ENCODE peak calls at places on chromosome 13, in five cellular contexts. N, W, H, V and P are unnamed samples.

GRCh38 chr13:49540552-49540951 is 44.8 kb downstream of the PHF11 start:
- DNase-seq in W (no peak), N (no peak), V (no peak), H (no peak), P (no peak)

GRCh38 chr13:49053215-49053614 is 77.5 kb downstream of the FNDC3A start:
- DNase-seq in V (no peak), W (no peak), H (no peak), N (no peak), P (no peak)

GRCh38 chr13:21048901-21049655 is 12.3 kb downstream of the LATS2 start:
- DNase-seq in N (no peak), W (no peak), H (no peak), V (no peak), P (no peak)

GRCh38 chr13:109593230-109593629 is 193.2 kb downstream of the IRS2 start:
- DNase-seq in W (no peak), V (no peak), H (no peak), N (no peak), P (no peak)

GRCh38 chr13:37175996-37176395 is 70.5 kb upstream of the CSNK1A1L start:
- DNase-seq in V (no peak), H (no peak), W (no peak), N (no peak), P (no peak)

GRCh38 chr13:77952737-77953136 is 34.1 kb upstream of the EDNRB start:
- DNase-seq in N (no peak), V (no peak), H (no peak), W (no peak), P (no peak)

GRCh38 chr13:100399455-100399854 is 189.1 kb downstream of the GGACT start:
- DNase-seq in W (no peak), V (no peak), H (no peak), N (no peak), P (no peak)

GRCh38 chr13:59888408-59888807 is 275.3 kb downstream of the DIAPH3 start:
- DNase-seq in N (no peak), V (no peak), H (no peak), W (no peak), P (no peak)

GRCh38 chr13:99955747-99956472 is 15.7 kb downstream of the ZIC5 start:
- DNase-seq in H (no peak), N (peak), W (no peak), V (no peak), P (no peak)

GRCh38 chr13:42354246-42355117 is 82.5 kb downstream of the AKAP11 start:
- DNase-seq in V (no peak), H (no peak), N (no peak), W (no peak), P (no peak)

GRCh38 chr13:107612376-107612775 is 603.0 kb downstream of the LIG4 start:
- DNase-seq in W (no peak), V (no peak), N (no peak), H (no peak), P (no peak)

GRCh38 chr13:98519976-98520375 is 56.9 kb downstream of the STK24 start:
- DNase-seq in H (no peak), V (no peak), W (no peak), N (no peak), P (no peak)

GRCh38 chr13:43908156-43909126 is 28.7 kb downstream of the LACC1 start:
- DNase-seq in N (no peak), W (no peak), V (peak), H (no peak), P (no peak)

GRCh38 chr13:52995946-52996345 is 32.7 kb upstream of the OLFM4 start:
- DNase-seq in H (no peak), N (no peak), W (no peak), V (no peak), P (no peak)

GRCh38 chr13:99871249-99871898 is 100.2 kb downstream of the ZIC5 start:
- DNase-seq in W (no peak), N (no peak), H (no peak), V (no peak), P (no peak)

GRCh38 chr13:75372517-75372916 is 109.5 kb downstream of the TBC1D4 start:
- DNase-seq in V (peak), N (no peak), W (no peak), H (no peak), P (no peak)

GRCh38 chr13:100547805-100548204 is 40.8 kb downstream of the GGACT start:
- DNase-seq in N (no peak), H (no peak), W (no peak), V (peak), P (no peak)

GRCh38 chr13:28463481-28463880 is 31.4 kb downstream of the FLT1 start:
- DNase-seq in V (no peak), H (no peak), W (no peak), N (no peak), P (no peak)

GRCh38 chr13:53250272-53250875 is 221.8 kb downstream of the OLFM4 start:
- DNase-seq in H (no peak), N (no peak), W (no peak), V (peak), P (no peak)

GRCh38 chr13:48749699-48750473 is 96.2 kb downstream of the CYSLTR2 start:
- DNase-seq in H (peak), V (peak), N (peak), W (peak), P (peak)

GRCh38 chr13:94987869-94988268 is 275.5 kb upstream of the SOX21 start:
- DNase-seq in V (no peak), N (no peak), H (no peak), W (no peak), P (no peak)

GRCh38 chr13:25468330-25469178 is 96.8 kb downstream of the ATP8A2 start:
- DNase-seq in H (no peak), W (no peak), V (peak), N (no peak), P (no peak)

GRCh38 chr13:27283906-27284523 is 13.4 kb downstream of the RASL11A start:
- DNase-seq in H (no peak), W (no peak), N (no peak), V (peak), P (no peak)

GRCh38 chr13:94711561-94712286 is 621 bp downstream of the SOX21 start:
- DNase-seq in H (no peak), V (peak), N (no peak), W (no peak), P (no peak)

GRCh38 chr13:77729502-77730221 is 32.2 kb downstream of the SLAIN1 start:
- DNase-seq in H (no peak), W (no peak), N (no peak), V (no peak), P (no peak)

GRCh38 chr13:96449920-96450319 is 360.0 kb downstream of the HS6ST3 start:
- DNase-seq in W (no peak), H (no peak), N (no peak), V (no peak), P (no peak)

GRCh38 chr13:81171065-81171647 is 830.2 kb upstream of the SPRY2 start:
- DNase-seq in W (no peak), N (no peak), H (no peak), V (peak), P (no peak)

GRCh38 chr13:60369242-60369641 is 27.8 kb upstream of the TDRD3 start:
- DNase-seq in W (no peak), N (no peak), V (peak), H (no peak), P (no peak)

GRCh38 chr13:92187378-92187989 is 789.1 kb downstream of the GPC5 start:
- DNase-seq in V (peak), N (no peak), H (no peak), W (no peak), P (no peak)

GRCh38 chr13:21058361-21058760 is 3.0 kb downstream of the LATS2 start:
- DNase-seq in V (no peak), H (no peak), N (no peak), W (no peak), P (no peak)

GRCh38 chr13:74205313-74205690 is 71.1 kb upstream of the KLF12 start:
- DNase-seq in V (no peak), W (no peak), H (no peak), N (no peak), P (no peak)

GRCh38 chr13:70723732-70724131 is 615.5 kb upstream of the KLHL1 start:
- DNase-seq in H (no peak), V (peak), W (no peak), N (no peak), P (no peak)

GRCh38 chr13:41648314-41648935 is 191.1 kb downstream of the RGCC start:
- DNase-seq in V (no peak), W (no peak), H (no peak), N (no peak), P (no peak)

GRCh38 chr13:62702502-62702901 is 1286.9 kb upstream of the PCDH20 start:
- DNase-seq in H (no peak), V (peak), W (no peak), N (no peak), P (no peak)

GRCh38 chr13:64924401-64924800 is 2305.7 kb downstream of the PCDH9 start:
- DNase-seq in N (no peak), V (no peak), W (no peak), H (no peak), P (no peak)

GRCh38 chr13:37132211-37132610 is 26.7 kb upstream of the CSNK1A1L start:
- DNase-seq in V (no peak), N (no peak), W (no peak), H (no peak), P (no peak)

GRCh38 chr13:25167775-25168174 is 4.3 kb downstream of the AMER2 start:
- DNase-seq in N (no peak), W (no peak), H (no peak), V (no peak), P (no peak)

GRCh38 chr13:112684444-112684843 is 5.4 kb upstream of the ATP11A start:
- DNase-seq in H (no peak), W (no peak), V (no peak), N (no peak), P (no peak)

GRCh38 chr13:112683581-112683980 is 6.3 kb upstream of the ATP11A start:
- DNase-seq in H (no peak), V (no peak), N (no peak), W (no peak), P (no peak)

GRCh38 chr13:112686364-112686763 is 3.5 kb upstream of the ATP11A start:
- DNase-seq in H (no peak), N (no peak), V (no peak), W (no peak), P (peak)

GRCh38 chr13:112685856-112686255 is 4.0 kb upstream of the ATP11A start:
- DNase-seq in V (no peak), N (no peak), H (no peak), W (no peak), P (peak)

GRCh38 chr13:112684041-112684440 is 5.8 kb upstream of the ATP11A start:
- DNase-seq in H (peak), V (no peak), W (no peak), N (no peak), P (peak)
- H3K4me3 ChIP-seq in H (no peak), V (no peak), W (no peak), N (no peak), P (no peak)

GRCh38 chr13:33728271-33729037 is 89.5 kb upstream of the RFC3 start:
- DNase-seq in W (peak), N (no peak), H (no peak), V (no peak), P (no peak)
- TF ChIP-seq EP300 in W (peak), N (no peak), H (no peak), V (no peak), P (no peak)

GRCh38 chr13:39600766-39601165 is 2.2 kb downstream of the LHFPL6 start:
- DNase-seq in W (peak), H (no peak), V (no peak), N (no peak), P (no peak)
- H3K4me3 ChIP-seq in W (peak), H (peak), V (no peak), N (peak), P (peak)

GRCh38 chr13:112940236-112940635 is 28.8 kb upstream of the MCF2L start:
- DNase-seq in N (no peak), W (no peak), H (peak), V (peak), P (no peak)

GRCh38 chr13:112938680-112939079 is 30.3 kb upstream of the MCF2L start:
- DNase-seq in W (no peak), V (no peak), H (no peak), N (no peak), P (peak)

GRCh38 chr13:112943309-112944125 is 25.5 kb upstream of the MCF2L start:
- DNase-seq in H (peak), V (peak), N (peak), W (no peak), P (no peak)

GRCh38 chr13:112941349-112941748 is 27.7 kb upstream of the MCF2L start:
- DNase-seq in H (peak), W (no peak), V (no peak), N (no peak), P (no peak)

GRCh38 chr13:112942689-112943308 is 26.2 kb upstream of the MCF2L start:
- DNase-seq in W (peak), N (peak), V (peak), H (peak), P (peak)
- TF ChIP-seq EP300 in W (peak), N (no peak), V (no peak), H (no peak), P (no peak)

GRCh38 chr13:46578590-46578975 is 25.6 kb downstream of the LRCH1 start:
- DNase-seq in H (no peak), N (no peak), W (no peak), V (no peak), P (no peak)

GRCh38 chr13:46572758-46573384 is 19.9 kb downstream of the LRCH1 start:
- DNase-seq in H (no peak), N (no peak), V (no peak), W (no peak), P (no peak)

GRCh38 chr13:46575321-46575721 is 22.4 kb downstream of the LRCH1 start:
- DNase-seq in V (no peak), N (no peak), H (no peak), W (no peak), P (no peak)

GRCh38 chr13:46577656-46578589 is 25.0 kb downstream of the LRCH1 start:
- DNase-seq in V (no peak), N (no peak), W (no peak), H (no peak), P (no peak)

DNA sequence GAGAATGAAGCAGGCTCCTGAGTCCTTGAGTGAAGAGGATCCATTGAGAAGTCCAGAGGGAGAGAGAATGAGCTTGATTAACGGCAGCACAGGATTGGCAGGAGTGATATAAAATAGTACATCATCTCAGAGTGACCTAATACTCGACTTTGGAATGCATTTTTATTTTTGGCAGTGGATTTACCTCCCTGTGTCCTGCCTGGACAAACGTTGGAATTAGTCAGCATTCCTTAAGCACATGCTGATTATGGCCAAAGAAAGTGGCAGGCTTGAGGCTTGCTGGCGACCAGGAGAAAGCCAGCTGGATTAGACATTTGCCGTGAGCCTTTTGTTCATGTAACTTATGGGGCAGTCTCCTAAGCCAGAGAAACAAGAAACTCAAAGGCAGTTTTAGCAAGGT is 22.9 kb downstream of the LRCH1 start:
- DNase-seq in H (no peak), W (no peak), V (no peak), N (no peak), P (no peak)
- H3K4me3 ChIP-seq in H (no peak), W (no peak), V (no peak), N (no peak), P (no peak)

DNA sequence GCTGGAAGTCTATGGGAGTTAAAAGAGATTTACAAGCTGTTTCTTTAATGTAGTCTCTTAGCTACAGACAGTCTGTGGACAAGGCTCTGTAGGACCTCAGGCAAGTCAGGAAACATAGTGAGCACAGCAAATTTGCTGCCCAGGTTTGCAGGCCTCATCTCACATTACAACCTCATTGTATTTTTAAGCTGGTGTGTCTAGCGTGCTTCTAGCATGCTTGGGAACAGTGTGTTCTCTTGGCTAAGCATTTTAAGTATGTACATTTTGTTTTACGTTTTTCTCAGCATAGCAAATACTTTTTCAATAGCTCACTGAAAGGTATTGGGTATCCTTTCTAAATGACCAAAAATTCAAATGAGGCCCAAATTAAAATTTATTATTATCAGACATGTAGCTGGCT is 113.2 kb downstream of the STARD13 start:
- DNase-seq in V (no peak), N (no peak), H (no peak), W (no peak), P (no peak)
- TF ChIP-seq EP300 in V (no peak), N (no peak), H (no peak), W (peak), P (peak)

DNA sequence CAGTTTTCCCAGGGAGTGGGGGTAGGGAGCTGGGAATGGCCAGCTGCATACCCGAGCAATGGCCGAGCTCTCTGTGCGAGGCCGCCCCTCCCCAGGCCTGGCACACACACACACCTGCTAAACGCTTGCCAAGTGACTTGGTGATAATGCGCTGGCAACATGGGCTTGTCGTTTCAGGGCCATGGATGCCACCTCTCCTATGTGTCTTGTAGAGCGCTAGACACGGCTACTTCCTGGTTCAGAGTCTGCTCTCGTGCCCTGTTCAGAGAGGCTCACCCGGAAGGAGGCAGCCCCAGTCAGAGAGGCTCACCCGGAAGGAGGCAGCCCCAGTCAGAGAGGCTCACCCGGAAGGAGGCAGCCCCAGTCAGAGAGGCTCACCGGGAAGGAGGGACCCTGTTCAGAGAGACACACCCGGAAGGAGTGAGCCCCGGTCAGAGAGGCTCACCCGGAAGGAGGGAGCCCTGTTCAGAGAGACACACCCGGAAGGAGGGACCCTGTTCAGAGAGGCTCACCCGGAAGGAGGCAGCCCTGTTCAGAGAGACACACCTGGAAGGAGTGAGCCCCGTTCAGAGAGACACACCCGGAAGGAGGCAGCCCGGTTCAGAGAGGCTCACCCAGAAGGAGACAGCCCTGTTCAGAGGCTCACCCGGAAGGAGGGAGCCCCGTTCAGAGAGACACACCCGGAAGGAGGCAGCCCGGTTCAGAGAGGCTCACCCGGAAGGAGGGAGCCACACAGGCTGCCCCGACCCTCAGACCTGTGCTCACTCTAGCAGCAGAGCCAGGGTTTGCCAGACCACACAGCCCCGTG is 4.2 kb downstream of the ADPRHL1 start:
- DNase-seq in H (peak), V (no peak), W (no peak), N (peak), P (no peak)
- H3K4me3 ChIP-seq in H (peak), V (no peak), W (peak), N (peak), P (peak)

DNA sequence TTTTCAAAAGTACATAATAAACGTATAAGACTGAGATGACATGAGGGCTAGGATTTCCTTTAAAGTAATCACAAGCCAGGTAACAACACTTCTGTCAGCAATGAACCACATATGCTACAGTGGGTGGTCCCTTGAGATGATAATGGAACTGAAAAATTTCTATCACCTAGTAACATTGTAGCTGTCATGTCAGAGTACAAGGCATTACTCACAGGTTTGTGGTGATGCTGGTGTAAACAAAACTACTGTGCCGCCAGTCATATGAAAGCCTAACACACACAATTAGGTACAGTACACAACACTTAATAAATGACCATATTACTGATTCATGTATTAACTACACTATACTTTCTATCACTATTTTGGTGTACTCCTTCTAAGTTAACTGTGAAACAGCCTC is 36.8 kb downstream of the MIPEP start:
- DNase-seq in W (no peak), H (no peak), N (no peak), V (no peak), P (no peak)
- TF ChIP-seq EP300 in W (no peak), H (no peak), N (no peak), V (no peak), P (no peak)

DNA sequence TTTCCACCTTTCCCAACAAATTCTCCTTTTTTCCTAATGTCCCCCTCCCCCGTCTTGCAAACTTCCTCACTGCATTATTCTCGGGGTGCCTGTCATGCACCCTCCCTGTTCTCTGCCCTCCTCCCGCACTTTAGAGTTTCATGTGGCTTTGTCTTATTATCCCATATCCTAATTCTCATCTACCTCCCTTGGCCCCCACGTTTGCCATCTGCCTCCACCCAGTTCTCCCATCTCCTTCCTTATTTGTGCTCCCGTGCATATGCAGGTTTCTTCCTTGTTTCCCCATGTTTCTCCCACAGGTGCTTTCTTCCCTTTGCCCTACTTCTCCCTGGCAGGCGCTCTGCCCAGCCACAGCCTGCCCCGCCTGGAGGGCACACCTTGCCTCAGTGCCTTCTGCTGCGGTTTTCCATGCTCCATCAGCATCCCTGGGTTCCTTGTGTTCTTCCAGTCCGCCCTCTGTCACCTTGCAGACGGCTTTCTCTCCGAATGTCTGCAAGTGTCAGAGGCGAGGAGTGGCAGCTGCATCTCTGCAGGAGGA is 1.5 kb downstream of the SPATA13 start:
- DNase-seq in W (no peak), H (peak), N (no peak), V (no peak), P (no peak)
- H3K4me3 ChIP-seq in W (peak), H (peak), N (peak), V (no peak), P (peak)